ENCODE peak calls at places on chromosomes 7 and 10, in six cellular contexts. One of them, this sample, is unnamed.

GRCh38 chr10:89346264-89346971 is 18.6 kb downstream of the IFIT3 start:
- DNase-seq in mammary epithelial cell: peak; percentile 57
- DNase-seq in Panc1: no peak
- DNase-seq in K562: no peak
- DNase-seq in MM.1S: no peak
- DNase-seq in tibial artery: no peak
- DNase-seq in this sample: no peak

GRCh38 chr10:131047501-131047900 is 264.0 kb downstream of the TCERG1L start:
- DNase-seq in mammary epithelial cell: no peak
- DNase-seq in Panc1: no peak
- DNase-seq in K562: no peak
- DNase-seq in MM.1S: no peak
- DNase-seq in tibial artery: no peak
- DNase-seq in this sample: no peak

GRCh38 chr10:72277996-72278667 is 4.4 kb downstream of the DDIT4 start:
- DNase-seq in mammary epithelial cell: peak; percentile 46
- DNase-seq in Panc1: no peak
- DNase-seq in K562: peak; percentile 5
- DNase-seq in MM.1S: no peak
- DNase-seq in tibial artery: no peak
- DNase-seq in this sample: no peak

GRCh38 chr7:116707289-116707688 is 35.3 kb downstream of the MET start:
- DNase-seq in mammary epithelial cell: no peak
- DNase-seq in Panc1: no peak
- DNase-seq in K562: no peak
- DNase-seq in MM.1S: no peak
- DNase-seq in tibial artery: no peak
- DNase-seq in this sample: no peak

GRCh38 chr10:48466611-48467240 is 138.1 kb downstream of the ARHGAP22 start:
- DNase-seq in mammary epithelial cell: peak; percentile 48
- DNase-seq in Panc1: no peak
- DNase-seq in K562: no peak
- DNase-seq in MM.1S: no peak
- DNase-seq in tibial artery: no peak
- DNase-seq in this sample: peak; percentile 77

GRCh38 chr7:28069788-28070187 is 110.8 kb downstream of the JAZF1 start:
- DNase-seq in mammary epithelial cell: no peak
- DNase-seq in Panc1: no peak
- DNase-seq in K562: no peak
- DNase-seq in MM.1S: no peak
- DNase-seq in tibial artery: peak; percentile 28
- DNase-seq in this sample: no peak

GRCh38 chr7:138875794-138876193 is 77.8 kb upstream of the ATP6V0A4 start:
- DNase-seq in mammary epithelial cell: peak; percentile 96
- DNase-seq in Panc1: peak; percentile 91
- DNase-seq in K562: no peak
- DNase-seq in MM.1S: no peak
- DNase-seq in tibial artery: no peak
- DNase-seq in this sample: peak; percentile 76

GRCh38 chr7:139118234-139118802 is 8.8 kb upstream of the ZC3HAV1 start:
- DNase-seq in mammary epithelial cell: peak; percentile 85
- DNase-seq in Panc1: peak; percentile 75
- DNase-seq in K562: peak; percentile 90
- DNase-seq in MM.1S: no peak
- DNase-seq in tibial artery: no peak
- DNase-seq in this sample: peak; percentile 61

GRCh38 chr7:3159039-3159438 is 115.4 kb upstream of the CARD11 start:
- DNase-seq in mammary epithelial cell: no peak
- DNase-seq in Panc1: no peak
- DNase-seq in K562: no peak
- DNase-seq in MM.1S: no peak
- DNase-seq in tibial artery: no peak
- DNase-seq in this sample: no peak

GRCh38 chr10:43262043-43262901 is 4.6 kb downstream of the RASGEF1A start:
- DNase-seq in mammary epithelial cell: no peak
- DNase-seq in Panc1: no peak
- DNase-seq in K562: no peak
- DNase-seq in MM.1S: no peak
- DNase-seq in tibial artery: no peak
- DNase-seq in this sample: no peak

GRCh38 chr7:139329119-139329518 is 12.0 kb upstream of the FMC1 start:
- DNase-seq in mammary epithelial cell: no peak
- DNase-seq in Panc1: no peak
- DNase-seq in K562: peak; percentile 20
- DNase-seq in MM.1S: no peak
- DNase-seq in tibial artery: no peak
- DNase-seq in this sample: no peak

GRCh38 chr10:21505711-21506278 is 19.7 kb downstream of the SKIDA1 start:
- DNase-seq in mammary epithelial cell: no peak
- DNase-seq in Panc1: no peak
- DNase-seq in K562: no peak
- DNase-seq in MM.1S: no peak
- DNase-seq in tibial artery: no peak
- DNase-seq in this sample: no peak

GRCh38 chr10:107733328-107733727 is 568.8 kb upstream of the SORCS1 start:
- DNase-seq in mammary epithelial cell: peak; percentile 77
- DNase-seq in Panc1: no peak
- DNase-seq in K562: no peak
- DNase-seq in MM.1S: no peak
- DNase-seq in tibial artery: no peak
- DNase-seq in this sample: no peak

GRCh38 chr10:31460242-31460641 is 141.2 kb downstream of the ZEB1 start:
- DNase-seq in mammary epithelial cell: no peak
- DNase-seq in Panc1: no peak
- DNase-seq in K562: no peak
- DNase-seq in MM.1S: no peak
- DNase-seq in tibial artery: no peak
- DNase-seq in this sample: no peak

GRCh38 chr10:48501806-48502771 is 102.8 kb downstream of the ARHGAP22 start:
- DNase-seq in mammary epithelial cell: no peak
- DNase-seq in Panc1: no peak
- DNase-seq in K562: no peak
- DNase-seq in MM.1S: no peak
- DNase-seq in tibial artery: no peak
- DNase-seq in this sample: no peak

GRCh38 chr10:86682675-86683074 is 14.4 kb downstream of the LDB3 start:
- DNase-seq in mammary epithelial cell: no peak
- DNase-seq in Panc1: no peak
- DNase-seq in K562: no peak
- DNase-seq in MM.1S: no peak
- DNase-seq in tibial artery: no peak
- DNase-seq in this sample: no peak

GRCh38 chr10:86685893-86686632 is 17.8 kb downstream of the LDB3 start:
- DNase-seq in mammary epithelial cell: no peak
- DNase-seq in Panc1: no peak
- DNase-seq in K562: no peak
- DNase-seq in MM.1S: no peak
- DNase-seq in tibial artery: no peak
- DNase-seq in this sample: no peak

GRCh38 chr10:86685416-86685815 is 17.1 kb downstream of the LDB3 start:
- DNase-seq in mammary epithelial cell: no peak
- DNase-seq in Panc1: no peak
- DNase-seq in K562: no peak
- DNase-seq in MM.1S: no peak
- DNase-seq in tibial artery: no peak
- DNase-seq in this sample: no peak

GRCh38 chr10:86681722-86682386 is 13.5 kb downstream of the LDB3 start:
- DNase-seq in mammary epithelial cell: no peak
- DNase-seq in Panc1: no peak
- DNase-seq in K562: no peak
- DNase-seq in MM.1S: no peak
- DNase-seq in tibial artery: no peak
- DNase-seq in this sample: no peak

GRCh38 chr10:86684305-86684704 is 16.0 kb downstream of the LDB3 start:
- DNase-seq in mammary epithelial cell: no peak
- DNase-seq in Panc1: no peak
- DNase-seq in K562: peak; percentile 35
- DNase-seq in MM.1S: no peak
- DNase-seq in tibial artery: peak; percentile 43
- DNase-seq in this sample: no peak
- TF ChIP-seq CTCF in mammary epithelial cell: peak; percentile 48
- TF ChIP-seq CTCF in Panc1: no peak
- TF ChIP-seq CTCF in K562: peak; percentile 59
- TF ChIP-seq CTCF in MM.1S: peak; percentile 29
- TF ChIP-seq CTCF in tibial artery: peak; percentile 56
- TF ChIP-seq CTCF in this sample: peak; percentile 59

DNA sequence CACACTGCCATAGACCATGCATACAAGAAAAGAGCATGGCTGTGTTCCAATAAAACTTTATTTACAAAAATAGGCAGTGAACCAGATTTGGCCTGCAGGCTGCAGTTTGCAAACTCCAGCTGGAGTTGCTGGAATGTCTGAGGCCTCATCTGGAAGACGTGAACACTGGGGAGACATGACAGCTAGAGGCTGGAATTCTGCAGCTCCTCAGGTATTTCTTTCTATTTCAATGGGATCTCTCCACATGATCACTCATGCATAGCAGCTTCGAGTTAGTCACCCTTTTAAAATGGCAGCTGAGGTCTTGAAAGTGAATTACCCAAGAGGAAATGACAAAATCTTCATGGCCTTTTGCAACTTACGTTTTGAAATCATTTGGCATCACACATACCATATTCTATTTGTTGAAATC is 52.6 kb upstream of the BET1 start:
- DNase-seq in mammary epithelial cell: peak; percentile 88
- DNase-seq in Panc1: peak; percentile 25
- DNase-seq in K562: no peak
- DNase-seq in MM.1S: no peak
- DNase-seq in tibial artery: no peak
- DNase-seq in this sample: peak; percentile 69
- TF ChIP-seq CTCF in mammary epithelial cell: no peak
- TF ChIP-seq CTCF in Panc1: no peak
- TF ChIP-seq CTCF in K562: no peak
- TF ChIP-seq CTCF in MM.1S: no peak
- TF ChIP-seq CTCF in tibial artery: no peak
- TF ChIP-seq CTCF in this sample: no peak

DNA sequence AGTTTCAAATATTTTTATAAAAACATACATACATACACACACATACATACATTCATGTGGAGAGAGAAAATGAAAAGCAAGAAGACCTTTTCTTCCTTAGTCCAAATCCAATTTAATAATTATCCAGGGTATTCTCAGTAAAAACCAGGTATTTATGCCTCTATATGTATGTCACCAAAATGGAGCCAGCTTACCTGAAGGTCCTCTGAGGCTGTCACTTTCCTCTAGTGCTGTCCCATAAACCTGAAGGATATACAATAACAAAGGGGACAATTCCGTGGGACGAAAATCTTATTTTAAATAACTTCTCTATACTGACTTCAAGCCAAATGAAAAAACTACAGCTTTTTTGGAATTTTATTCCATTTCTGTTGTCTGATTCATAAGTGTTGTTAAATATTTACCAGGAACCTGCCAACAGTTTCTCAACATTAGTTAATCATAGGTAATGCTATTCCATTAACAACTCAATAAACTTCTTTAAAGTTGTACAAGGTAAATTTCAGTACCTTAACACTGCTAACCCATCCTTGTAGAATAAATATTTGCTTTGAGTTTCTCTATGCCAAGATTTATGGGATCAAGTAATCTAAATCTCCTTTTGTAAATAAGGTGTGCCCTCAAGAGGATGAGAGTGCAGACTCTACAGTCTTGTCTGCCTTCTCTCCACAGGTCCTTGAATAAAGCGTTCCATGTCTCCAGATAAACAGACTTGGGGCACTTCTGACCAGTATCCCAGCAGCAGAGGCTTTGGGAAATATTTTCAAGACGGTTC is 260.3 kb downstream of the AHR start:
- DNase-seq in mammary epithelial cell: no peak
- DNase-seq in Panc1: no peak
- DNase-seq in K562: no peak
- DNase-seq in MM.1S: no peak
- DNase-seq in tibial artery: no peak
- DNase-seq in this sample: no peak
- TF ChIP-seq CTCF in mammary epithelial cell: no peak
- TF ChIP-seq CTCF in Panc1: peak; percentile 6
- TF ChIP-seq CTCF in K562: no peak
- TF ChIP-seq CTCF in MM.1S: no peak
- TF ChIP-seq CTCF in tibial artery: no peak
- TF ChIP-seq CTCF in this sample: no peak

GRCh38 chr7:45984386-45985295 is 63.6 kb upstream of the IGFBP3 start:
- DNase-seq in mammary epithelial cell: no peak
- DNase-seq in Panc1: no peak
- DNase-seq in K562: no peak
- DNase-seq in MM.1S: peak; percentile 52
- DNase-seq in tibial artery: no peak
- DNase-seq in this sample: no peak

GRCh38 chr7:45987521-45988290 is 66.6 kb upstream of the IGFBP3 start:
- DNase-seq in mammary epithelial cell: no peak
- DNase-seq in Panc1: no peak
- DNase-seq in K562: no peak
- DNase-seq in MM.1S: peak; percentile 42
- DNase-seq in tibial artery: no peak
- DNase-seq in this sample: no peak

GRCh38 chr7:45986355-45987298 is 65.6 kb upstream of the IGFBP3 start:
- DNase-seq in mammary epithelial cell: no peak
- DNase-seq in Panc1: no peak
- DNase-seq in K562: no peak
- DNase-seq in MM.1S: no peak
- DNase-seq in tibial artery: no peak
- DNase-seq in this sample: no peak

GRCh38 chr7:45983720-45984032 is 62.6 kb upstream of the IGFBP3 start:
- DNase-seq in mammary epithelial cell: no peak
- DNase-seq in Panc1: no peak
- DNase-seq in K562: no peak
- DNase-seq in MM.1S: no peak
- DNase-seq in tibial artery: no peak
- DNase-seq in this sample: no peak

GRCh38 chr7:45985902-45986301 is 64.8 kb upstream of the IGFBP3 start:
- DNase-seq in mammary epithelial cell: peak; percentile 61
- DNase-seq in Panc1: no peak
- DNase-seq in K562: no peak
- DNase-seq in MM.1S: no peak
- DNase-seq in tibial artery: no peak
- DNase-seq in this sample: no peak
- TF ChIP-seq CTCF in mammary epithelial cell: no peak
- TF ChIP-seq CTCF in Panc1: no peak
- TF ChIP-seq CTCF in K562: no peak
- TF ChIP-seq CTCF in MM.1S: no peak
- TF ChIP-seq CTCF in tibial artery: no peak
- TF ChIP-seq CTCF in this sample: peak; percentile 14

GRCh38 chr10:128848807-128849206 is 618.2 kb upstream of the MGMT start:
- DNase-seq in mammary epithelial cell: no peak
- DNase-seq in Panc1: no peak
- DNase-seq in K562: no peak
- DNase-seq in MM.1S: no peak
- DNase-seq in tibial artery: no peak
- DNase-seq in this sample: no peak
- TF ChIP-seq CTCF in mammary epithelial cell: no peak
- TF ChIP-seq CTCF in Panc1: no peak
- TF ChIP-seq CTCF in K562: no peak
- TF ChIP-seq CTCF in MM.1S: no peak
- TF ChIP-seq CTCF in tibial artery: no peak
- TF ChIP-seq CTCF in this sample: no peak

DNA sequence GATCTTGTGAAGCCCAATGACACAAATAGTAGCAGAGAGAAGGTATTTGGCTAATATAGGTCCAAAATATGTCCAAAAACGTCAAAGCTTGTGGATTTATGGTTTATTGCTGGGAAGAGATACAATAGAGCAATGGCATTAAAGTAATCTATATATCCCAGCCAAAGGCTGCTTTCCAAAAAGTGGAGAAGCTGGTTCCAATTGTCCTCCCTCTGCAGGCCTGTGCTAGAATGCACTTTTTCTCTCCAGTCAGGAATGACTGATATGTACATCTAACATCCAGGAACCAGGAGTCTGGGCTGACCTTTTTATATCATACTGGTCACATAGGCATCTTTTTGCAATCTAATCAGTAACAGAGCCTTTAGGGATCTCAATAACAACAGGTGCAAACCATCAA is 167.1 kb upstream of the FAM3C start:
- DNase-seq in mammary epithelial cell: no peak
- DNase-seq in Panc1: no peak
- DNase-seq in K562: no peak
- DNase-seq in MM.1S: no peak
- DNase-seq in tibial artery: no peak
- DNase-seq in this sample: no peak
- TF ChIP-seq CTCF in mammary epithelial cell: peak; percentile 52
- TF ChIP-seq CTCF in Panc1: peak; percentile 28
- TF ChIP-seq CTCF in K562: peak; percentile 17
- TF ChIP-seq CTCF in MM.1S: peak; percentile 24
- TF ChIP-seq CTCF in tibial artery: no peak
- TF ChIP-seq CTCF in this sample: peak; percentile 44